ENCODE peak calls at places on chromosome 17, in four cellular contexts. One of them, this sample, is unnamed.
A peak's percentile ranks its signal among the peaks of the same experiment; 100 is the strongest.

GRCh38 chr17:77829871-77830799 is 128.4 kb upstream of the TNRC6C start:
- DNase-seq in SK-N-SH: peak; percentile 47
- DNase-seq in HCT116: no peak
- DNase-seq in OCI-LY7: no peak
- DNase-seq in this sample: peak; percentile 58

GRCh38 chr17:39737761-39738567 is at the start of gene GRB7:
- DNase-seq in SK-N-SH: peak; percentile 33
- DNase-seq in HCT116: peak; percentile 57
- DNase-seq in OCI-LY7: no peak
- DNase-seq in this sample: peak; percentile 85

GRCh38 chr17:81236784-81237183 is 2.1 kb downstream of the TEPSIN start:
- DNase-seq in SK-N-SH: no peak
- DNase-seq in HCT116: no peak
- DNase-seq in OCI-LY7: no peak
- DNase-seq in this sample: no peak

GRCh38 chr17:79188048-79188447 is 113.4 kb downstream of the ENGASE start:
- DNase-seq in SK-N-SH: peak; percentile 97
- DNase-seq in HCT116: peak; percentile 10
- DNase-seq in OCI-LY7: peak; percentile 61
- DNase-seq in this sample: peak; percentile 40

GRCh38 chr17:55062921-55063320 is 94.4 kb downstream of the STXBP4 start:
- DNase-seq in SK-N-SH: no peak
- DNase-seq in HCT116: no peak
- DNase-seq in OCI-LY7: no peak
- DNase-seq in this sample: no peak

GRCh38 chr17:17062356-17062755 is 20.1 kb downstream of the MPRIP start:
- DNase-seq in SK-N-SH: no peak
- DNase-seq in HCT116: no peak
- DNase-seq in OCI-LY7: no peak
- DNase-seq in this sample: no peak

GRCh38 chr17:70621593-70621992 is 452.3 kb downstream of the KCNJ2 start:
- DNase-seq in SK-N-SH: no peak
- DNase-seq in HCT116: no peak
- DNase-seq in OCI-LY7: no peak
- DNase-seq in this sample: no peak

GRCh38 chr17:66577041-66577440 is 257.9 kb upstream of the CACNG5 start:
- DNase-seq in SK-N-SH: no peak
- DNase-seq in HCT116: no peak
- DNase-seq in OCI-LY7: no peak
- DNase-seq in this sample: no peak

GRCh38 chr17:63537991-63538692 is 12.1 kb upstream of the DCAF7 start:
- DNase-seq in SK-N-SH: peak; percentile 76
- DNase-seq in HCT116: no peak
- DNase-seq in OCI-LY7: no peak
- DNase-seq in this sample: no peak

GRCh38 chr17:71035226-71035625 is 865.9 kb downstream of the KCNJ2 start:
- DNase-seq in SK-N-SH: no peak
- DNase-seq in HCT116: no peak
- DNase-seq in OCI-LY7: no peak
- DNase-seq in this sample: no peak

GRCh38 chr17:2705263-2705662 is 6.3 kb downstream of the CLUH start:
- DNase-seq in SK-N-SH: no peak
- DNase-seq in HCT116: no peak
- DNase-seq in OCI-LY7: no peak
- DNase-seq in this sample: peak; percentile 72
- TF ChIP-seq EZH2phosphoT487 in SK-N-SH: no peak
- TF ChIP-seq EZH2phosphoT487 in HCT116: no peak
- TF ChIP-seq EZH2phosphoT487 in OCI-LY7: no peak
- TF ChIP-seq EZH2phosphoT487 in this sample: no peak

DNA sequence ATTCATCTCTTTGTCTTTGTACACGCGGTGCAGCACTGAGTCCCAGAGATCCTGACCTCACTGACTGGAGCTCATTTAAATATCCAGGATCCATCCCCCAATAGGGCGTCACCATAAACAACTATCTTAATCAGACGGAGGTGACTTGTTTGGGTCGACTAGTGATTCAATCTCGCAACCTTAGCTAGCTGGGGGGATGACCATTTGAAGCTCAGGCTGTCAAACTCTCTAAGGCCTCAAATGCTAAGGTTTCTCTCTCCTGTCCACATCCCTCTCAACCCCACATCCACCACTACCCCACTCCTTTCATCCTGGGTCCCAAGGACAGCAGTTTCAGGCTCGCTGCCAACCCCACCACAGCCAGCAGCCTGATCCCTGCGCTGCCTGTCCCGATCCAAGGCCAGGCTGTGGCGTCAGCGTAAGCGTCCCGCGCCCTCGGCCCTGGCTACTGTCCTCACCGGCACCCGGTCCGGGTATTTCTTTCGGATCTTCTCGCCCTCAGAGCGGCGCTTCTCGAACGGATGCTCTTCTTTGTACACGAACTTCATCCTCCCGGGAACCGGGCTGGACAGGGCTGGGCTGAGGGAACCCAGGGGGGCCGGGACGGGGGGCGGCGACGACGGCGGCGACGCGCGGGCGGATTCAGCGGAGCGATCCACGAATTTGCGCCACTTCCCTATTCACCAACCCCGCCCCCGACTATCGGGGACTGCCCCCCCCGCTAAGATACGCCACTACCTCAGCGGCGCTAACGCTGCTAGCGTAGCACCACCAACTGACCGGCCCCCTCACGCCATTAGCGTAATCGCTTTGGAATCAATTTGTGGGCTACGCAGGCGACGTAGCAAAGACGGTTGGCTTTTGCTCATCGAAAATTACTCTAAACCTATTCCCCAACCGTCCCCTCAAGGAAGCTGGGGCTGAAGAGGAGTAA is at the start of gene GABARAP:
- DNase-seq in SK-N-SH: peak; percentile 86
- DNase-seq in HCT116: peak; percentile 83
- DNase-seq in OCI-LY7: peak; percentile 94
- DNase-seq in this sample: peak; percentile 96
- TF ChIP-seq EZH2phosphoT487 in SK-N-SH: no peak
- TF ChIP-seq EZH2phosphoT487 in HCT116: no peak
- TF ChIP-seq EZH2phosphoT487 in OCI-LY7: no peak
- TF ChIP-seq EZH2phosphoT487 in this sample: no peak

DNA sequence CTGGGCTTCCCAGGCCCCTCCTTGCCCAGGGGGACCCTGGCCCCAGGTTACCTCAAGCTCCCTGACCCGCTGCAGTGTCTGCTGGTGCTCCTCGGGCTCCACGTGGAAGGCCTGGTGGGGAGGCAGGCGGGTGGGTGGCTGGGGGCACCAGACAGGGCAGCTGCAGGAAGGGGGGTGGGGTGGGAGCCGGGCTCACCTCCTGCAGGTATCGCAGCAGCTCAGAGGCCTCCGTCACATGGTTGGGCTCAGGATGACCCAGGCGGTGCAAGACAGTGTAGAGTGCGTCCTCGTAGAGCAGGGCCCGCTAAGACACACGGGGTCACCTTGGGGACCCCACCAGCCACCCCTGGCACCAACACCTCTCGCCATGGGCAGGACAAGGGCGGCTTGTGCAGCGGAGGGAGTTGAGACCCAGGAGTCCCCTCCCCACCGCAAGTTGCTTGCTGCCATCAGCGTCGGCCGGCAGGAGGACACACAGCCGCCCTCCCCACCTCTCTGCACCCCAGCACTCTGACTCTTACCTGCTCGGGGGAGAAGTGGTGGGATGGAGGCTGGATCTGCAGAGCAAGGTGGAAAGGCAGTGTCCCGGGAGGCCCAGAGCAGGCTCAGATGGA is 1.1 kb downstream of the UNC13D start:
- DNase-seq in SK-N-SH: no peak
- DNase-seq in HCT116: no peak
- DNase-seq in OCI-LY7: no peak
- DNase-seq in this sample: no peak
- TF ChIP-seq EZH2phosphoT487 in SK-N-SH: no peak
- TF ChIP-seq EZH2phosphoT487 in HCT116: no peak
- TF ChIP-seq EZH2phosphoT487 in OCI-LY7: no peak
- TF ChIP-seq EZH2phosphoT487 in this sample: no peak

GRCh38 chr17:74466111-74466784 is at the start of gene CD300A:
- DNase-seq in SK-N-SH: no peak
- DNase-seq in HCT116: no peak
- DNase-seq in OCI-LY7: peak; percentile 74
- DNase-seq in this sample: no peak
- TF ChIP-seq EZH2phosphoT487 in SK-N-SH: no peak
- TF ChIP-seq EZH2phosphoT487 in HCT116: no peak
- TF ChIP-seq EZH2phosphoT487 in OCI-LY7: no peak
- TF ChIP-seq EZH2phosphoT487 in this sample: no peak

GRCh38 chr17:36188891-36189306 is 7.7 kb downstream of the CCL3L1 start:
- DNase-seq in SK-N-SH: no peak
- DNase-seq in HCT116: no peak
- DNase-seq in OCI-LY7: peak; percentile 43
- DNase-seq in this sample: no peak
- TF ChIP-seq EZH2phosphoT487 in SK-N-SH: no peak
- TF ChIP-seq EZH2phosphoT487 in HCT116: no peak
- TF ChIP-seq EZH2phosphoT487 in OCI-LY7: no peak
- TF ChIP-seq EZH2phosphoT487 in this sample: no peak

This sample was measured in hepatocyte.